ENCODE peak calls at places on chromosome 10, in five cellular contexts. Y is colonic mucosa, W is IMR-90, Q is mucosa of descending colon, J is A549. A is an unnamed sample. For H3K9me3 and H3K4me1, the result is how much of the 10 kb centered on the place peaks cover.

GRCh38 chr10:71584902-71585578 is 134.5 kb downstream of the C10orf105 start:
- DNase-seq in Q (no peak), W (peak), J (no peak), Y (no peak), A (no peak)

GRCh38 chr10:42924484-42924883 is 141.9 kb downstream of the BMS1 start:
- DNase-seq in Q (no peak), Y (no peak), J (no peak), W (no peak), A (no peak)

GRCh38 chr10:44316922-44317215 is 68.0 kb downstream of the CXCL12 start:
- DNase-seq in W (no peak), J (no peak), Q (no peak), Y (no peak), A (no peak)

GRCh38 chr10:128060341-128060851 is 65.8 kb downstream of the MKI67 start:
- DNase-seq in W (no peak), J (no peak), Q (no peak), Y (no peak), A (no peak)

GRCh38 chr10:103661198-103661950 is 167.9 kb downstream of the NEURL1 start:
- DNase-seq in Q (peak), Y (peak), J (no peak), W (peak), A (peak)

GRCh38 chr10:11884706-11885423 is 61.7 kb downstream of the PROSER2 start:
- DNase-seq in J (no peak), Q (no peak), Y (no peak), W (no peak), A (no peak)

GRCh38 chr10:117899181-117899683 is 147.5 kb downstream of the RAB11FIP2 start:
- DNase-seq in W (no peak), J (no peak), Y (no peak), Q (no peak), A (no peak)

GRCh38 chr10:133033742-133034048 is 54.0 kb upstream of the ADGRA1 start:
- DNase-seq in W (no peak), J (no peak), Q (no peak), Y (no peak), A (no peak)

GRCh38 chr10:67539312-67539711 is 156.7 kb downstream of the CTNNA3 start:
- DNase-seq in Q (no peak), Y (no peak), J (no peak), W (peak), A (no peak)

GRCh38 chr10:46551701-46552525 is 4.5 kb downstream of the GPRIN2 start:
- DNase-seq in J (no peak), W (no peak), Q (no peak), Y (peak), A (peak)

GRCh38 chr10:74917481-74918077 is 91.2 kb downstream of the KAT6B start:
- DNase-seq in W (peak), Y (no peak), J (peak), Q (no peak), A (no peak)

GRCh38 chr10:84452006-84452405 is 123.6 kb downstream of the CCSER2 start:
- DNase-seq in Q (no peak), Y (no peak), W (peak), J (peak), A (no peak)

GRCh38 chr10:51010977-51011376 is 63.3 kb upstream of the PRKG1 start:
- DNase-seq in J (peak), Y (no peak), Q (no peak), W (peak), A (no peak)

GRCh38 chr10:127426746-127427145 is 122.4 kb upstream of the NPS start:
- DNase-seq in J (no peak), Q (no peak), Y (no peak), W (peak), A (no peak)

GRCh38 chr10:26422977-26423376 is 15.2 kb upstream of the APBB1IP start:
- DNase-seq in Y (no peak), W (no peak), J (no peak), Q (no peak), A (no peak)

GRCh38 chr10:90352288-90352687 is 505.6 kb downstream of the HTR7 start:
- DNase-seq in Q (no peak), W (peak), Y (no peak), J (no peak), A (no peak)

GRCh38 chr10:94205370-94205930 is 157.3 kb downstream of the NOC3L start:
- DNase-seq in Y (no peak), Q (no peak), J (no peak), W (peak), A (no peak)

GRCh38 chr10:96967847-96968246 is 135.7 kb downstream of the LCOR start:
- DNase-seq in Y (no peak), J (no peak), Q (no peak), W (peak), A (no peak)

GRCh38 chr10:7161484-7162283 is 249.2 kb downstream of the SFMBT2 start:
- DNase-seq in W (no peak), Q (no peak), Y (no peak), J (no peak), A (no peak)

GRCh38 chr10:97422921-97423420 is 3.0 kb upstream of the PGAM1 start:
- DNase-seq in J (no peak), Y (no peak), W (peak), Q (no peak), A (no peak)

GRCh38 chr10:132829403-132829802 is 43.5 kb upstream of the NKX6-2 start:
- DNase-seq in J (no peak), Q (no peak), Y (no peak), W (no peak), A (peak)

GRCh38 chr10:115026041-115026779 is 67.0 kb upstream of the ATRNL1 start:
- DNase-seq in Q (no peak), W (no peak), Y (no peak), J (no peak), A (no peak)
- TF ChIP-seq CTCF in Q (no peak), W (no peak), Y (no peak), J (no peak), A (no peak)

GRCh38 chr10:1370298-1370697 is 314.1 kb downstream of the WDR37 start:
- DNase-seq in Y (no peak), W (no peak), J (no peak), Q (no peak), A (no peak)

GRCh38 chr10:1367938-1368697 is 311.9 kb downstream of the WDR37 start:
- DNase-seq in W (no peak), J (no peak), Q (no peak), Y (peak), A (no peak)

GRCh38 chr10:1369197-1369596 is 313.0 kb downstream of the WDR37 start:
- DNase-seq in J (no peak), W (no peak), Q (no peak), Y (peak), A (no peak)

GRCh38 chr10:1368772-1369171 is 312.6 kb downstream of the WDR37 start:
- DNase-seq in Y (peak), J (peak), Q (peak), W (no peak), A (no peak)

DNA sequence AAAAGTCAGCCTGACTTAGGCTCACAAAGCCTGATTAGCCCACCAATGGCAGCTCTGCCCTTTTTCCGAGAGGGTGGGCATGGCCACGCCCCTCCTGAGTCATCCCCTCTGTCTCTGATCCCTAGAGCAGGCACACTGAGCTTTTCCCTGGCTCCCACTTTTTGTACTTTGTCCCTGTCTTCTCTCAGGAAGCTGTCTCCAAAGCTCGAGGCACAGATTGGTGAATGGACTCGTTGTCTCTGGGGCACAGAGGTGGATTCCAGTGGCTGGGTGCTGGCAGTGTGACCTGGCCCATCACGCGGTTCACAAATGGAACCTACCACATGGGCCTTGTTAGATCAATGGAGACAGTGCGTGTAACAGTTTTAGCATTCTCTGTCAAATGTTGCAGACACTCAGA is 313.5 kb downstream of the WDR37 start:
- DNase-seq in W (no peak), J (no peak), Y (peak), Q (no peak), A (no peak)
- H3K9me3 ChIP-seq in W (under half), J (under half), Y (under half), Q (under half), A (under half)

GRCh38 chr10:3761111-3761686 is 23.8 kb downstream of the KLF6 start:
- DNase-seq in J (no peak), Y (peak), Q (no peak), W (peak), A (no peak)
- H3K4me1 ChIP-seq in J (half or more), Y (under half), Q (under half), W (under half), A (under half)

DNA sequence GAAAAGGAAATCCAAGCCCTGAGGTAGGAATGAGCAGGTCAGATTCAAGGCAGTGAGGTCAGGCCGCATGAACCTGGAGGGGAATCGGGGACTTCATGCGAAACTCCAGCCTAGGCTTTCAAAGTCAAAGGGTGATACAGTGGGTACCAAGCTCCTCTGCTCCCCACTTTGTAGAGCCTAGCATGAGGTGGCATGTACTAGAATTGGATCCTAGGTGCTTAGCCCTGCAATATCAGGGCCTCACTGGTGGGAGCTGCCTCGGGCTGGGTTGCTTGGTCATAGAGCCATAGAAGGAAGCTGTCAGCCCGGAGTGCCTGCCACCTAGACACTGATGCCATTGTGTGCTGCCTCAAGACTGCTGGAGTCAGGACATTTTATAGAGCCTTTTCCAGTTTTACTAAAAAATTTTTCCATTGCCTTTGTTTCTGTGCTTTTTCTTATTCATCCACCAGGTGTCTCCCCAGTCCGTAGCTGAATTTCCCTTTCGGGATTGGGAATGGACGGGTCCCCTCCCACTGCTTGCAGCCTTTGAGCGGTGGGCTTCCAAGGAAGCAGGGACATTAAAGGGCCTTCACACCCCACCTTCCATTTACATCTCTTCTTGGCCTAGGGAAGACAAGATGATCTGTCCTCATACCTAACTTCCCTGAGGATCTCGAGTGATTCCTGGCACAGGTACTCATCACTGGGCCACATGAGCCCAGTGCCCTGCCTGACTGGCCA is 5.5 kb upstream of the LZTS2 start:
- DNase-seq in J (peak), Y (no peak), W (peak), Q (no peak), A (no peak)
- TF ChIP-seq CTCF in J (peak), Y (peak), W (peak), Q (peak), A (peak)

DNA sequence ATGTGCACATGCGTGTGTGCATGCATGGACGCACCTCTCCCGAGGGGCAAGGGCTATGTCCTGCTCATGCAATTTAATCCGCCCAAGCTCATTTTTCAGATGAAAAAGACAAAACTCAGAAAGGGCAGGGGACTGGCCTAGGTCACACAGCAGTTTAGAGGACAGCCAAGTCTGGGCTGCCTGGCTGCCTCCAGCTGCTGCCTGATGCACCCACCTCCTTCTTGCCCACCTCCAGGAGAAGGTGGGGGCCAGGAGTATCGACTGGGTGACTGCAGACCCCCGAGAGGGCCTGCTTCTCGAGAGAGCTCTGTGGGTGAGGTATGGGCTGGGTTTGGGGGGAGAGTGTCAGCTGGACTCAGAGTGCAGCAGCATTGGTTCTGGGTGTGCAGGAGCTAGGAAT is 113.4 kb downstream of the ZMIZ1 start:
- DNase-seq in J (no peak), Q (no peak), Y (no peak), W (no peak), A (no peak)
- H3K9me3 ChIP-seq in J (under half), Q (under half), Y (under half), W (under half), A (under half)

DNA sequence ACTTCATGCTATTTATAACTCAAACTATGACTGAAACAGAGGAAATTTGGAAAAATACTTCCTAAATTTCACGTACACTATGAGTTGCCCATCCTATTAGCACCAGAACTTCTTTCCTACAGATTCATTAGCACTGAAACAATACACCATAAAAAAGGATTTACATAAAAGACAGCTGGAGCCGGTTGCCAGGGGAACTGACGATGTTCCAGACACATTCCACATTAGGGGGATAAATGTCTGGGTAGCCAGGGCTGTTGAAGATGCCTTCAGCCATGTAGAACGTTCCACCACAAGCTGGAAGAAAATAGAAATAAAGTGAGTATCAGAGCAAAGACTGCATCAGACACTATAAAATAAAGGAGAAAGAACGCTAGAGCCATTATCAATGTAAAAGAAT is 129.8 kb upstream of the RSU1 start:
- DNase-seq in Q (no peak), Y (no peak), J (no peak), W (no peak), A (no peak)
- H3K4me1 ChIP-seq in Q (under half), Y (under half), J (under half), W (under half), A (under half)

DNA sequence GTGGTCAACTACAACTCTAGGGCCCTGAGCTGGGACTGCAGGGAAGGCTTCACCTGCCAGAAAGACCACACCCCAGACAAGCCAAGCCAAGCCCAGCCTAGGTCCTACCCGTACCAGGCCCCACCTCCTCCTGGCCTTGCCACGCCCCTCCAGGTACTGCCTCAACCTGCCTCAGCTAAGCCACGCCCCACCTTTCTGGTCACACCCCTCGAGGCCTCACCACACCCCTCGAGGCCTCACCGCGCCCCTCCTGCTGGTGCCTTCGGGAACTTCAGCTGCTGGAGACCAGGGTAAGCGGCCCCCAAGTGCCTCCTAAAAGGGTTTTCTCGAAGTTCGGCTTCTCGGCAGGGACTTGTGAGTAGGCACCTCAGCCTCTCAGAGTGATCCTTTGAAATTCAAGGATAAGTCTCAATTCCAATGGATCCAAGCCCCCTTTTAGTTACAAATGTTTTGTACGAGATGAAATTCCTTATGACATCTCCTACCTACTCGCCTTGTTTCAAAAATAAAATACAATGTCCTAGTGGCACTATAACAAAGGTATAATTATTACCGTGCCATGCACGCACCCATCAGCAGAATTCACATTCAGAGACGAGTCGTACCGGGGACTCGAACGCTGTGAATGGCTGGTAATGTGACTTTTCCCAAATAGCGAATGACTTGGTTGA is 171.2 kb downstream of the ARHGAP21 start:
- DNase-seq in W (no peak), Q (peak), Y (peak), J (peak), A (peak)
- TF ChIP-seq CTCF in W (no peak), Q (no peak), Y (peak), J (no peak), A (peak)

A was measured in psoas muscle.